ENCODE peak calls at places on chromosomes 12 and 14, in nine cellular contexts. One of them, this sample, is unnamed.

GRCh38 chr14:23034498-23035302 is at the start of gene PSMB5:
- DNase-seq in GM23248: peak; percentile 98
- DNase-seq in CD4-positive, CD25-positive, alpha-beta regulatory T cell: peak; percentile 98
- DNase-seq in foreskin fibroblast: peak; percentile 89
- DNase-seq in HFF-Myc: peak; percentile 90
- DNase-seq in fibroblast of mammary gland: peak; percentile 95
- DNase-seq in Caco-2: peak; percentile 89
- DNase-seq in thoracic aorta: peak; percentile 73
- DNase-seq in psoas muscle: peak; percentile 94
- DNase-seq in this sample: peak; percentile 98

GRCh38 chr14:31124197-31124596 is 83.4 kb downstream of the HECTD1 start:
- DNase-seq in GM23248: no peak
- DNase-seq in CD4-positive, CD25-positive, alpha-beta regulatory T cell: peak; percentile 69
- DNase-seq in foreskin fibroblast: no peak
- DNase-seq in HFF-Myc: no peak
- DNase-seq in fibroblast of mammary gland: no peak
- DNase-seq in Caco-2: no peak
- DNase-seq in thoracic aorta: no peak
- DNase-seq in psoas muscle: no peak
- DNase-seq in this sample: peak; percentile 95

GRCh38 chr12:49609875-49610154 is 4.4 kb upstream of the FAM186B start:
- DNase-seq in GM23248: peak; percentile 37
- DNase-seq in CD4-positive, CD25-positive, alpha-beta regulatory T cell: no peak
- DNase-seq in foreskin fibroblast: no peak
- DNase-seq in HFF-Myc: peak; percentile 15
- DNase-seq in fibroblast of mammary gland: no peak
- DNase-seq in Caco-2: no peak
- DNase-seq in thoracic aorta: no peak
- DNase-seq in psoas muscle: no peak
- DNase-seq in this sample: no peak

GRCh38 chr12:50627491-50627890 is 122.7 kb downstream of the DIP2B start:
- DNase-seq in GM23248: no peak
- DNase-seq in CD4-positive, CD25-positive, alpha-beta regulatory T cell: no peak
- DNase-seq in foreskin fibroblast: no peak
- DNase-seq in HFF-Myc: no peak
- DNase-seq in fibroblast of mammary gland: no peak
- DNase-seq in Caco-2: no peak
- DNase-seq in thoracic aorta: no peak
- DNase-seq in psoas muscle: no peak
- DNase-seq in this sample: no peak

GRCh38 chr14:72532686-72533454 is 361.0 kb downstream of the DPF3 start:
- DNase-seq in GM23248: no peak
- DNase-seq in CD4-positive, CD25-positive, alpha-beta regulatory T cell: peak; percentile 41
- DNase-seq in foreskin fibroblast: no peak
- DNase-seq in HFF-Myc: no peak
- DNase-seq in fibroblast of mammary gland: no peak
- DNase-seq in Caco-2: no peak
- DNase-seq in thoracic aorta: no peak
- DNase-seq in psoas muscle: no peak
- DNase-seq in this sample: peak; percentile 62

GRCh38 chr12:71469235-71469873 is 29.8 kb downstream of the LGR5 start:
- DNase-seq in GM23248: peak; percentile 9
- DNase-seq in CD4-positive, CD25-positive, alpha-beta regulatory T cell: no peak
- DNase-seq in foreskin fibroblast: peak; percentile 42
- DNase-seq in HFF-Myc: no peak
- DNase-seq in fibroblast of mammary gland: peak; percentile 84
- DNase-seq in Caco-2: no peak
- DNase-seq in thoracic aorta: no peak
- DNase-seq in psoas muscle: no peak
- DNase-seq in this sample: no peak

GRCh38 chr12:52945389-52946232 is 3.3 kb upstream of the KRT18 start:
- DNase-seq in GM23248: peak; percentile 55
- DNase-seq in CD4-positive, CD25-positive, alpha-beta regulatory T cell: no peak
- DNase-seq in foreskin fibroblast: peak; percentile 27
- DNase-seq in HFF-Myc: no peak
- DNase-seq in fibroblast of mammary gland: no peak
- DNase-seq in Caco-2: peak; percentile 94
- DNase-seq in thoracic aorta: no peak
- DNase-seq in psoas muscle: no peak
- DNase-seq in this sample: no peak

GRCh38 chr12:42958271-42958674 is 368.7 kb upstream of the PRICKLE1 start:
- DNase-seq in GM23248: no peak
- DNase-seq in CD4-positive, CD25-positive, alpha-beta regulatory T cell: no peak
- DNase-seq in foreskin fibroblast: no peak
- DNase-seq in HFF-Myc: no peak
- DNase-seq in fibroblast of mammary gland: peak; percentile 67
- DNase-seq in Caco-2: no peak
- DNase-seq in thoracic aorta: no peak
- DNase-seq in psoas muscle: no peak
- DNase-seq in this sample: no peak

GRCh38 chr12:13546231-13546630 is 349.7 kb downstream of the EMP1 start:
- DNase-seq in GM23248: no peak
- DNase-seq in CD4-positive, CD25-positive, alpha-beta regulatory T cell: no peak
- DNase-seq in foreskin fibroblast: no peak
- DNase-seq in HFF-Myc: no peak
- DNase-seq in fibroblast of mammary gland: no peak
- DNase-seq in Caco-2: no peak
- DNase-seq in thoracic aorta: no peak
- DNase-seq in psoas muscle: no peak
- DNase-seq in this sample: no peak

GRCh38 chr12:6823161-6824084 is 1.8 kb downstream of the GPR162 start:
- DNase-seq in GM23248: no peak
- DNase-seq in CD4-positive, CD25-positive, alpha-beta regulatory T cell: no peak
- DNase-seq in foreskin fibroblast: no peak
- DNase-seq in HFF-Myc: no peak
- DNase-seq in fibroblast of mammary gland: no peak
- DNase-seq in Caco-2: no peak
- DNase-seq in thoracic aorta: no peak
- DNase-seq in psoas muscle: no peak
- DNase-seq in this sample: no peak

GRCh38 chr12:91367234-91367849 is 184.7 kb upstream of the DCN start:
- DNase-seq in GM23248: peak; percentile 53
- DNase-seq in CD4-positive, CD25-positive, alpha-beta regulatory T cell: peak; percentile 15
- DNase-seq in foreskin fibroblast: no peak
- DNase-seq in HFF-Myc: no peak
- DNase-seq in fibroblast of mammary gland: peak; percentile 37
- DNase-seq in Caco-2: peak; percentile 6
- DNase-seq in thoracic aorta: no peak
- DNase-seq in psoas muscle: no peak
- DNase-seq in this sample: peak; percentile 3

GRCh38 chr14:99784508-99784907 is 8.7 kb upstream of the EML1 start:
- DNase-seq in GM23248: no peak
- DNase-seq in CD4-positive, CD25-positive, alpha-beta regulatory T cell: no peak
- DNase-seq in foreskin fibroblast: no peak
- DNase-seq in HFF-Myc: no peak
- DNase-seq in fibroblast of mammary gland: no peak
- DNase-seq in Caco-2: peak; percentile 87
- DNase-seq in thoracic aorta: no peak
- DNase-seq in psoas muscle: no peak
- DNase-seq in this sample: no peak

GRCh38 chr12:27667540-27667939 is 28.7 kb upstream of the REP15 start:
- DNase-seq in GM23248: peak; percentile 97
- DNase-seq in CD4-positive, CD25-positive, alpha-beta regulatory T cell: peak; percentile 8
- DNase-seq in foreskin fibroblast: peak; percentile 58
- DNase-seq in HFF-Myc: no peak
- DNase-seq in fibroblast of mammary gland: peak; percentile 97
- DNase-seq in Caco-2: no peak
- DNase-seq in thoracic aorta: peak; percentile 63
- DNase-seq in psoas muscle: peak; percentile 79
- DNase-seq in this sample: no peak

GRCh38 chr12:106985479-106985878 is 1.5 kb downstream of the MTERF2 start:
- DNase-seq in GM23248: no peak
- DNase-seq in CD4-positive, CD25-positive, alpha-beta regulatory T cell: no peak
- DNase-seq in foreskin fibroblast: no peak
- DNase-seq in HFF-Myc: no peak
- DNase-seq in fibroblast of mammary gland: no peak
- DNase-seq in Caco-2: no peak
- DNase-seq in thoracic aorta: no peak
- DNase-seq in psoas muscle: no peak
- DNase-seq in this sample: no peak

GRCh38 chr14:26448181-26448855 is 149.5 kb downstream of the NOVA1 start:
- DNase-seq in GM23248: no peak
- DNase-seq in CD4-positive, CD25-positive, alpha-beta regulatory T cell: no peak
- DNase-seq in foreskin fibroblast: no peak
- DNase-seq in HFF-Myc: no peak
- DNase-seq in fibroblast of mammary gland: no peak
- DNase-seq in Caco-2: no peak
- DNase-seq in thoracic aorta: no peak
- DNase-seq in psoas muscle: no peak
- DNase-seq in this sample: no peak

GRCh38 chr12:19909418-19909817 is 458.9 kb upstream of the PDE3A start:
- DNase-seq in GM23248: no peak
- DNase-seq in CD4-positive, CD25-positive, alpha-beta regulatory T cell: no peak
- DNase-seq in foreskin fibroblast: no peak
- DNase-seq in HFF-Myc: no peak
- DNase-seq in fibroblast of mammary gland: no peak
- DNase-seq in Caco-2: no peak
- DNase-seq in thoracic aorta: no peak
- DNase-seq in psoas muscle: no peak
- DNase-seq in this sample: no peak

GRCh38 chr12:30514666-30515065 is 181.0 kb downstream of the IPO8 start:
- DNase-seq in GM23248: no peak
- DNase-seq in CD4-positive, CD25-positive, alpha-beta regulatory T cell: no peak
- DNase-seq in foreskin fibroblast: no peak
- DNase-seq in HFF-Myc: no peak
- DNase-seq in fibroblast of mammary gland: no peak
- DNase-seq in Caco-2: no peak
- DNase-seq in thoracic aorta: no peak
- DNase-seq in psoas muscle: no peak
- DNase-seq in this sample: no peak

GRCh38 chr12:71857657-71858056 is 18.1 kb downstream of the TBC1D15 start:
- DNase-seq in GM23248: no peak
- DNase-seq in CD4-positive, CD25-positive, alpha-beta regulatory T cell: no peak
- DNase-seq in foreskin fibroblast: no peak
- DNase-seq in HFF-Myc: no peak
- DNase-seq in fibroblast of mammary gland: no peak
- DNase-seq in Caco-2: no peak
- DNase-seq in thoracic aorta: no peak
- DNase-seq in psoas muscle: no peak
- DNase-seq in this sample: no peak

GRCh38 chr12:103391103-103391502 is 104.7 kb downstream of the C12orf42 start:
- DNase-seq in GM23248: no peak
- DNase-seq in CD4-positive, CD25-positive, alpha-beta regulatory T cell: no peak
- DNase-seq in foreskin fibroblast: no peak
- DNase-seq in HFF-Myc: no peak
- DNase-seq in fibroblast of mammary gland: no peak
- DNase-seq in Caco-2: no peak
- DNase-seq in thoracic aorta: no peak
- DNase-seq in psoas muscle: no peak
- DNase-seq in this sample: no peak

GRCh38 chr12:116138781-116139180 is 138.7 kb downstream of the MED13L start:
- DNase-seq in GM23248: peak; percentile 58
- DNase-seq in CD4-positive, CD25-positive, alpha-beta regulatory T cell: no peak
- DNase-seq in foreskin fibroblast: no peak
- DNase-seq in HFF-Myc: no peak
- DNase-seq in fibroblast of mammary gland: peak; percentile 30
- DNase-seq in Caco-2: no peak
- DNase-seq in thoracic aorta: no peak
- DNase-seq in psoas muscle: no peak
- DNase-seq in this sample: no peak

GRCh38 chr12:66062280-66062605 is 68.3 kb downstream of the LLPH start:
- DNase-seq in GM23248: peak; percentile 55
- DNase-seq in CD4-positive, CD25-positive, alpha-beta regulatory T cell: no peak
- DNase-seq in foreskin fibroblast: peak; percentile 21
- DNase-seq in HFF-Myc: no peak
- DNase-seq in fibroblast of mammary gland: peak; percentile 39
- DNase-seq in Caco-2: no peak
- DNase-seq in thoracic aorta: no peak
- DNase-seq in psoas muscle: no peak
- DNase-seq in this sample: no peak
- H3K4me3 ChIP-seq in GM23248: no peak overlapping the region
- H3K4me3 ChIP-seq in CD4-positive, CD25-positive, alpha-beta regulatory T cell: no peak overlapping the region
- H3K4me3 ChIP-seq in foreskin fibroblast: no peak overlapping the region
- H3K4me3 ChIP-seq in HFF-Myc: no peak overlapping the region
- H3K4me3 ChIP-seq in fibroblast of mammary gland: no peak overlapping the region
- H3K4me3 ChIP-seq in Caco-2: no peak overlapping the region
- H3K4me3 ChIP-seq in thoracic aorta: no peak overlapping the region
- H3K4me3 ChIP-seq in psoas muscle: no peak overlapping the region
- H3K4me3 ChIP-seq in this sample: no peak overlapping the region

DNA sequence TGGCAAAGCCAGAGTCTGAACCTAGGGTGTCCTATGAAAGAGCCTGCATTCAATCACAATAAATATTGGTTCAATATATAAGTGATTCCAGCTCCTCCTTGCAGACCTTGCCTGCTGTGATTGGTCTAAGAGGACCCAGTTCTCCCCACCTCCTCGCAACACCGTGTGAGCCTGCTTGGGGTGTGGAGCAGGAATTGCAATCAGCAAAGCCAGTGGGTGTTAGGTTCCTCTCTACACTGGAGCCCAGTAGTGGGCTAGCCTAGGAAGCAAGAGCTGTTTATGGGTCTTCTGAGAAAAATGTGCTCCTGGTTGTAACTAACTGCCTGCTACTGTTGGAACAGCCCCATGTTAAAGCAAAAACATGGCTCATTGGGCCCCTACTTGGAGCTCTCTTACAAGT is 3.5 kb upstream of the SELPLG start:
- DNase-seq in GM23248: no peak
- DNase-seq in CD4-positive, CD25-positive, alpha-beta regulatory T cell: no peak
- DNase-seq in foreskin fibroblast: no peak
- DNase-seq in HFF-Myc: no peak
- DNase-seq in fibroblast of mammary gland: no peak
- DNase-seq in Caco-2: no peak
- DNase-seq in thoracic aorta: no peak
- DNase-seq in psoas muscle: no peak
- DNase-seq in this sample: no peak
- H3K4me3 ChIP-seq in GM23248: no peak overlapping the region
- H3K4me3 ChIP-seq in CD4-positive, CD25-positive, alpha-beta regulatory T cell: no peak overlapping the region
- H3K4me3 ChIP-seq in foreskin fibroblast: no peak overlapping the region
- H3K4me3 ChIP-seq in HFF-Myc: no peak overlapping the region
- H3K4me3 ChIP-seq in fibroblast of mammary gland: no peak overlapping the region
- H3K4me3 ChIP-seq in Caco-2: no peak overlapping the region
- H3K4me3 ChIP-seq in thoracic aorta: no peak overlapping the region
- H3K4me3 ChIP-seq in psoas muscle: no peak overlapping the region
- H3K4me3 ChIP-seq in this sample: peak overlapping the region; percentile 25

GRCh38 chr14:51242545-51243490 is 2.8 kb downstream of the TMX1 start:
- DNase-seq in GM23248: no peak
- DNase-seq in CD4-positive, CD25-positive, alpha-beta regulatory T cell: no peak
- DNase-seq in foreskin fibroblast: no peak
- DNase-seq in HFF-Myc: no peak
- DNase-seq in fibroblast of mammary gland: peak; percentile 6
- DNase-seq in Caco-2: no peak
- DNase-seq in thoracic aorta: no peak
- DNase-seq in psoas muscle: no peak
- DNase-seq in this sample: no peak
- H3K4me3 ChIP-seq in GM23248: peak overlapping the region; percentile 91
- H3K4me3 ChIP-seq in CD4-positive, CD25-positive, alpha-beta regulatory T cell: peak overlapping the region; percentile 78
- H3K4me3 ChIP-seq in foreskin fibroblast: peak overlapping the region; percentile 7
- H3K4me3 ChIP-seq in HFF-Myc: peak overlapping the region; percentile 79
- H3K4me3 ChIP-seq in fibroblast of mammary gland: no peak overlapping the region
- H3K4me3 ChIP-seq in Caco-2: no peak overlapping the region
- H3K4me3 ChIP-seq in thoracic aorta: no peak overlapping the region
- H3K4me3 ChIP-seq in psoas muscle: no peak overlapping the region
- H3K4me3 ChIP-seq in this sample: no peak overlapping the region

DNA sequence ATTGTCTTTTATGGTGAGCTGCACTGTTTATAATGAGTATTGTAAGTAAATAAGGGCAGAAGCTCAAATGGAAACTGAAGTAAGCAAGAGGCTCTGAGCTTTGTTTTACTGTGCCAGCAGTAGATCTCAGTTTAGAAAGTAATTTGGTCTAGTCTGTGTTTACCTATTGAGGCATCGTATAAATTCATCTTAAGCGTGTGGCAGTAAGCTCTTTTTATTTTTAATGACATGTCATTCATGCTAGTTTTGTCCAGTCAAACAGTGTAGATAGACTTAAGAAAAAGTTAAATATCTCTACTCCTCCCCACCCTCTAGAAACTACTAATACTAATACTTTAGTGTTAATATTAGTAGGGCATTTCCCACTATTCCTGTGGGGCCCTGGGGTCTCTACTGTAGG is 2.0 kb downstream of the ANO6 start:
- DNase-seq in GM23248: peak; percentile 16
- DNase-seq in CD4-positive, CD25-positive, alpha-beta regulatory T cell: no peak
- DNase-seq in foreskin fibroblast: no peak
- DNase-seq in HFF-Myc: no peak
- DNase-seq in fibroblast of mammary gland: no peak
- DNase-seq in Caco-2: no peak
- DNase-seq in thoracic aorta: no peak
- DNase-seq in psoas muscle: no peak
- DNase-seq in this sample: no peak
- H3K4me3 ChIP-seq in GM23248: peak overlapping the region; percentile 95
- H3K4me3 ChIP-seq in CD4-positive, CD25-positive, alpha-beta regulatory T cell: peak overlapping the region; percentile 92
- H3K4me3 ChIP-seq in foreskin fibroblast: peak overlapping the region; percentile 97
- H3K4me3 ChIP-seq in HFF-Myc: peak overlapping the region; percentile 78
- H3K4me3 ChIP-seq in fibroblast of mammary gland: peak overlapping the region; percentile 87
- H3K4me3 ChIP-seq in Caco-2: peak overlapping the region; percentile 70
- H3K4me3 ChIP-seq in thoracic aorta: peak overlapping the region; percentile 96
- H3K4me3 ChIP-seq in psoas muscle: peak overlapping the region; percentile 98
- H3K4me3 ChIP-seq in this sample: no peak overlapping the region